ENCODE peak calls at places on chromosomes 7 and 10, in five cellular contexts. H, T, E, R and X are unnamed samples.

GRCh38 chr7:75920431-75921161 is 5.6 kb downstream of the POR start:
- DNase-seq in H (no peak), T (no peak), E (no peak), R (no peak), X (no peak)

GRCh38 chr7:78323118-78323517 is 524.5 kb downstream of the PHTF2 start:
- DNase-seq in H (no peak), T (no peak), E (no peak), R (no peak), X (no peak)

GRCh38 chr7:1403844-1404404 is 55.3 kb downstream of the MICALL2 start:
- DNase-seq in H (peak; percentile 79), T (peak; percentile 61), E (peak; percentile 63), R (peak; percentile 43), X (peak; percentile 90)

GRCh38 chr10:33252794-33253203 is 81.7 kb downstream of the NRP1 start:
- DNase-seq in H (no peak), T (no peak), E (no peak), R (peak; percentile 89), X (no peak)

GRCh38 chr10:103696411-103697145 is 158.8 kb downstream of the SH3PXD2A start:
- DNase-seq in H (no peak), T (peak; percentile 69), E (peak; percentile 65), R (peak; percentile 92), X (peak; percentile 78)

GRCh38 chr7:38222481-38223096 is 44.5 kb downstream of the STARD3NL start:
- DNase-seq in H (peak; percentile 54), T (peak; percentile 27), E (peak; percentile 51), R (peak; percentile 62), X (peak; percentile 72)

GRCh38 chr7:74233655-74234280 is 20.4 kb downstream of the RFC2 start:
- DNase-seq in H (no peak), T (no peak), E (no peak), R (peak; percentile 99), X (no peak)

GRCh38 chr7:117715784-117716445 is 157.3 kb downstream of the CTTNBP2 start:
- DNase-seq in H (peak; percentile 65), T (peak; percentile 36), E (peak; percentile 33), R (peak; percentile 75), X (peak; percentile 67)

GRCh38 chr10:95414844-95415545 is 124.2 kb upstream of the PDLIM1 start:
- DNase-seq in H (no peak), T (no peak), E (no peak), R (no peak), X (no peak)

GRCh38 chr10:115572740-115573455 is 479.7 kb downstream of the ATRNL1 start:
- DNase-seq in H (no peak), T (no peak), E (peak; percentile 44), R (no peak), X (peak; percentile 0)

GRCh38 chr7:23530355-23530754 is 1.4 kb downstream of the TRA2A start:
- DNase-seq in H (peak; percentile 18), T (peak; percentile 24), E (peak; percentile 55), R (peak; percentile 31), X (peak; percentile 59)

GRCh38 chr10:78408671-78409472 is 375.2 kb downstream of the RPS24 start:
- DNase-seq in H (no peak), T (no peak), E (no peak), R (peak; percentile 20), X (no peak)

GRCh38 chr7:134669845-134670373 is 23.3 kb downstream of the BPGM start:
- DNase-seq in H (peak; percentile 71), T (no peak), E (peak; percentile 40), R (peak; percentile 96), X (peak; percentile 82)

GRCh38 chr10:17001297-17001744 is 128.3 kb downstream of the CUBN start:
- DNase-seq in H (no peak), T (no peak), E (no peak), R (no peak), X (no peak)

GRCh38 chr10:75703191-75703861 is 271.9 kb downstream of the LRMDA start:
- DNase-seq in H (peak; percentile 41), T (no peak), E (no peak), R (no peak), X (peak; percentile 91)

GRCh38 chr7:151724920-151725584 is 151.9 kb downstream of the PRKAG2 start:
- DNase-seq in H (peak; percentile 17), T (no peak), E (no peak), R (no peak), X (no peak)

GRCh38 chr7:21412953-21413352 is 14.9 kb upstream of the SP4 start:
- DNase-seq in H (no peak), T (peak; percentile 30), E (no peak), R (no peak), X (peak; percentile 23)

GRCh38 chr7:38232475-38233366 is 40.7 kb downstream of the TARP start:
- DNase-seq in H (no peak), T (no peak), E (no peak), R (peak; percentile 10), X (no peak)

GRCh38 chr7:143436539-143436938 is 6.7 kb upstream of the TAS2R60 start:
- DNase-seq in H (no peak), T (no peak), E (peak; percentile 12), R (no peak), X (no peak)

GRCh38 chr7:151897201-151897711 is 20.3 kb upstream of the PRKAG2 start:
- DNase-seq in H (no peak), T (no peak), E (peak; percentile 57), R (no peak), X (peak; percentile 45)

GRCh38 chr10:17237915-17238444 is 9.9 kb downstream of the VIM start:
- DNase-seq in H (no peak), T (no peak), E (no peak), R (peak; percentile 51), X (no peak)

GRCh38 chr7:107939472-107940145 is 48.6 kb downstream of the DLD start:
- DNase-seq in H (no peak), T (no peak), E (no peak), R (peak; percentile 88), X (no peak)

GRCh38 chr10:24643679-24644209 is 79.9 kb downstream of the ARHGAP21 start:
- DNase-seq in H (no peak), T (no peak), E (no peak), R (no peak), X (no peak)

GRCh38 chr10:132844069-132844809 is 58.3 kb upstream of the NKX6-2 start:
- DNase-seq in H (no peak), T (no peak), E (no peak), R (no peak), X (no peak)

GRCh38 chr10:11707936-11708335 is 34.2 kb upstream of the ECHDC3 start:
- DNase-seq in H (no peak), T (no peak), E (no peak), R (no peak), X (peak; percentile 29)

GRCh38 chr7:119783799-119784198 is 489.2 kb upstream of the KCND2 start:
- DNase-seq in H (no peak), T (no peak), E (no peak), R (peak; percentile 0), X (peak; percentile 90)

GRCh38 chr10:47073967-47074366 is 162.7 kb downstream of the PTPN20 start:
- DNase-seq in H (no peak), T (no peak), E (no peak), R (no peak), X (no peak)

GRCh38 chr7:55187701-55188491 is 169.1 kb downstream of the EGFR start:
- DNase-seq in H (no peak), T (no peak), E (no peak), R (no peak), X (no peak)

GRCh38 chr7:70569335-70569819 is 562.6 kb upstream of the GALNT17 start:
- DNase-seq in H (peak; percentile 9), T (no peak), E (no peak), R (no peak), X (peak; percentile 98)

GRCh38 chr10:98404571-98405396 is 10.2 kb downstream of the PYROXD2 start:
- DNase-seq in H (no peak), T (no peak), E (no peak), R (peak; percentile 76), X (no peak)

GRCh38 chr10:60892571-60892970 is 51.4 kb downstream of the RHOBTB1 start:
- DNase-seq in H (peak; percentile 38), T (no peak), E (no peak), R (no peak), X (no peak)

GRCh38 chr10:52965938-52966401 is 193.4 kb upstream of the MBL2 start:
- DNase-seq in H (no peak), T (no peak), E (no peak), R (no peak), X (no peak)